ENCODE peak calls at places on chromosomes 13 and 19, in nine cellular contexts. M, X, O, G, D, K, V, L and U are unnamed samples.

GRCh38 chr13:66048888-66049287 is 1181.2 kb downstream of the PCDH9 start:
- DNase-seq in D (no peak), V (no peak), X (no peak), K (no peak), L (no peak), O (no peak), M (peak), G (no peak), U (no peak)

GRCh38 chr13:91247768-91248167 is 99.7 kb upstream of the MIR17HG start:
- DNase-seq in X (peak), V (no peak), D (no peak), L (no peak), O (no peak), K (no peak), G (no peak), M (peak), U (no peak)

GRCh38 chr19:40274585-40275544 is 10.3 kb downstream of the AKT2 start:
- DNase-seq in K (no peak), L (no peak), G (no peak), M (no peak), D (peak), O (no peak), X (no peak), V (peak), U (no peak)

GRCh38 chr13:50589139-50589538 is 254.4 kb downstream of the DLEU7 start:
- DNase-seq in G (no peak), D (no peak), O (peak), X (peak), M (peak), V (no peak), L (no peak), K (peak), U (no peak)

GRCh38 chr19:4375164-4375619 is 25.2 kb downstream of the SH3GL1 start:
- DNase-seq in L (peak), K (peak), M (no peak), X (peak), D (peak), G (no peak), V (no peak), O (no peak), U (peak)

GRCh38 chr19:1933942-1934341 is 7.0 kb upstream of the CSNK1G2 start:
- DNase-seq in L (no peak), D (no peak), K (no peak), G (no peak), M (no peak), V (no peak), O (no peak), X (no peak), U (no peak)

GRCh38 chr19:4354282-4354681 is 10.9 kb downstream of the MPND start:
- DNase-seq in O (no peak), K (no peak), G (no peak), L (no peak), X (no peak), M (no peak), V (no peak), D (no peak), U (no peak)

GRCh38 chr13:97328222-97328790 is 105.7 kb upstream of the RAP2A start:
- DNase-seq in X (no peak), D (no peak), O (peak), M (peak), V (no peak), L (peak), K (no peak), G (no peak), U (peak)

GRCh38 chr13:32790731-32791130 is 204.5 kb downstream of the PDS5B start:
- DNase-seq in M (no peak), D (no peak), K (no peak), X (no peak), L (peak), V (no peak), O (no peak), G (no peak), U (no peak)

GRCh38 chr19:12867120-12868099 is 13.8 kb downstream of the DNASE2 start:
- DNase-seq in V (peak), M (peak), D (no peak), O (peak), K (peak), L (peak), G (no peak), X (peak), U (peak)

GRCh38 chr19:31991984-31992655 is 353.3 kb upstream of the ZNF507 start:
- DNase-seq in M (no peak), L (no peak), O (no peak), X (no peak), D (no peak), G (no peak), K (no peak), V (no peak), U (peak)

GRCh38 chr13:75437582-75438318 is 44.2 kb downstream of the TBC1D4 start:
- DNase-seq in M (peak), X (no peak), O (peak), V (no peak), K (no peak), L (no peak), D (no peak), G (peak), U (no peak)

GRCh38 chr19:8224394-8225145 is 15.4 kb downstream of the CERS4 start:
- DNase-seq in O (no peak), X (no peak), D (no peak), G (peak), L (no peak), M (no peak), K (no peak), V (no peak), U (no peak)

GRCh38 chr19:51135004-51135403 is 7.1 kb upstream of the SIGLEC7 start:
- DNase-seq in X (no peak), L (no peak), M (no peak), D (no peak), G (no peak), O (no peak), K (no peak), V (no peak), U (no peak)

GRCh38 chr19:44570984-44571684 is 41.7 kb upstream of the CEACAM20 start:
- DNase-seq in X (peak), G (peak), L (peak), D (peak), O (peak), K (peak), M (peak), V (peak), U (peak)

GRCh38 chr13:25037057-25037813 is 58.7 kb upstream of the PABPC3 start:
- DNase-seq in X (peak), L (peak), V (peak), D (peak), G (peak), K (peak), M (peak), O (peak), U (peak)

GRCh38 chr19:1243768-1244692 is 2.5 kb downstream of the ATP5F1D start:
- DNase-seq in K (peak), X (peak), M (peak), V (peak), G (peak), D (no peak), O (peak), L (peak), U (peak)

GRCh38 chr19:38506375-38506722 is 72.9 kb downstream of the RYR1 start:
- DNase-seq in G (no peak), D (no peak), M (no peak), X (no peak), K (no peak), O (no peak), L (no peak), V (no peak), U (no peak)

GRCh38 chr13:40243047-40243446 is 423.4 kb downstream of the FOXO1 start:
- DNase-seq in X (no peak), L (no peak), D (no peak), K (no peak), V (no peak), G (no peak), O (no peak), M (no peak), U (no peak)